ENCODE peak calls at places on chromosomes 4 and X, in eight cellular contexts. One of them, this sample, is unnamed.

GRCh38 chrX:2589186-2590020 is 88.6 kb upstream of the DHRSX start:
- DNase-seq in AG04450: no peak
- DNase-seq in endothelial cell of umbilical vein: no peak
- DNase-seq in fibroblast of lung: no peak
- DNase-seq in MM.1S: no peak
- DNase-seq in testis: no peak
- DNase-seq in colonic mucosa: no peak
- DNase-seq in naive thymus-derived CD4-positive, alpha-beta T cell: no peak
- DNase-seq in this sample: no peak

GRCh38 chrX:70089575-70090297 is 27.5 kb downstream of the OTUD6A start:
- DNase-seq in AG04450: no peak
- DNase-seq in endothelial cell of umbilical vein: peak; percentile 41
- DNase-seq in fibroblast of lung: peak; percentile 5
- DNase-seq in MM.1S: no peak
- DNase-seq in testis: no peak
- DNase-seq in colonic mucosa: no peak
- DNase-seq in naive thymus-derived CD4-positive, alpha-beta T cell: no peak
- DNase-seq in this sample: no peak

GRCh38 chr4:98166025-98166730 is 22.9 kb upstream of the STPG2 start:
- DNase-seq in AG04450: no peak
- DNase-seq in endothelial cell of umbilical vein: no peak
- DNase-seq in fibroblast of lung: no peak
- DNase-seq in MM.1S: no peak
- DNase-seq in testis: no peak
- DNase-seq in colonic mucosa: no peak
- DNase-seq in naive thymus-derived CD4-positive, alpha-beta T cell: no peak
- DNase-seq in this sample: peak; percentile 55

GRCh38 chrX:78659955-78660354 is 827 bp upstream of the RTL3 start:
- DNase-seq in AG04450: no peak
- DNase-seq in endothelial cell of umbilical vein: no peak
- DNase-seq in fibroblast of lung: no peak
- DNase-seq in MM.1S: no peak
- DNase-seq in testis: no peak
- DNase-seq in colonic mucosa: no peak
- DNase-seq in naive thymus-derived CD4-positive, alpha-beta T cell: no peak
- DNase-seq in this sample: no peak

GRCh38 chr4:121932212-121932974 is 19.5 kb downstream of the TRPC3 start:
- DNase-seq in AG04450: no peak
- DNase-seq in endothelial cell of umbilical vein: no peak
- DNase-seq in fibroblast of lung: no peak
- DNase-seq in MM.1S: no peak
- DNase-seq in testis: no peak
- DNase-seq in colonic mucosa: no peak
- DNase-seq in naive thymus-derived CD4-positive, alpha-beta T cell: no peak
- DNase-seq in this sample: no peak

GRCh38 chr4:126647756-126648396 is 984.9 kb upstream of the INTU start:
- DNase-seq in AG04450: no peak
- DNase-seq in endothelial cell of umbilical vein: no peak
- DNase-seq in fibroblast of lung: peak; percentile 17
- DNase-seq in MM.1S: no peak
- DNase-seq in testis: no peak
- DNase-seq in colonic mucosa: no peak
- DNase-seq in naive thymus-derived CD4-positive, alpha-beta T cell: no peak
- DNase-seq in this sample: no peak

GRCh38 chr4:185127021-185127925 is 15.8 kb upstream of the SLC25A4 start:
- DNase-seq in AG04450: no peak
- DNase-seq in endothelial cell of umbilical vein: peak; percentile 15
- DNase-seq in fibroblast of lung: no peak
- DNase-seq in MM.1S: no peak
- DNase-seq in testis: peak; percentile 65
- DNase-seq in colonic mucosa: no peak
- DNase-seq in naive thymus-derived CD4-positive, alpha-beta T cell: no peak
- DNase-seq in this sample: peak; percentile 29

GRCh38 chr4:147498031-147498700 is 17.3 kb downstream of the EDNRA start:
- DNase-seq in AG04450: peak; percentile 55
- DNase-seq in endothelial cell of umbilical vein: peak; percentile 35
- DNase-seq in fibroblast of lung: peak; percentile 95
- DNase-seq in MM.1S: no peak
- DNase-seq in testis: no peak
- DNase-seq in colonic mucosa: no peak
- DNase-seq in naive thymus-derived CD4-positive, alpha-beta T cell: no peak
- DNase-seq in this sample: no peak

GRCh38 chr4:138897818-138898226 is 117.8 kb upstream of the NOCT start:
- DNase-seq in AG04450: peak; percentile 26
- DNase-seq in endothelial cell of umbilical vein: no peak
- DNase-seq in fibroblast of lung: peak; percentile 31
- DNase-seq in MM.1S: peak; percentile 33
- DNase-seq in testis: no peak
- DNase-seq in colonic mucosa: no peak
- DNase-seq in naive thymus-derived CD4-positive, alpha-beta T cell: no peak
- DNase-seq in this sample: no peak

GRCh38 chr4:134544303-134544761 is 342.7 kb upstream of the PABPC4L start:
- DNase-seq in AG04450: no peak
- DNase-seq in endothelial cell of umbilical vein: peak; percentile 96
- DNase-seq in fibroblast of lung: no peak
- DNase-seq in MM.1S: no peak
- DNase-seq in testis: no peak
- DNase-seq in colonic mucosa: no peak
- DNase-seq in naive thymus-derived CD4-positive, alpha-beta T cell: no peak
- DNase-seq in this sample: no peak

GRCh38 chr4:14566518-14566917 is 435.8 kb upstream of the CPEB2 start:
- DNase-seq in AG04450: no peak
- DNase-seq in endothelial cell of umbilical vein: no peak
- DNase-seq in fibroblast of lung: peak; percentile 59
- DNase-seq in MM.1S: peak; percentile 73
- DNase-seq in testis: no peak
- DNase-seq in colonic mucosa: no peak
- DNase-seq in naive thymus-derived CD4-positive, alpha-beta T cell: no peak
- DNase-seq in this sample: no peak

GRCh38 chr4:167234388-167234881 is at the start of gene SPOCK3:
- DNase-seq in AG04450: no peak
- DNase-seq in endothelial cell of umbilical vein: peak; percentile 41
- DNase-seq in fibroblast of lung: peak; percentile 31
- DNase-seq in MM.1S: peak; percentile 26
- DNase-seq in testis: peak; percentile 56
- DNase-seq in colonic mucosa: no peak
- DNase-seq in naive thymus-derived CD4-positive, alpha-beta T cell: no peak
- DNase-seq in this sample: peak; percentile 57

DNA sequence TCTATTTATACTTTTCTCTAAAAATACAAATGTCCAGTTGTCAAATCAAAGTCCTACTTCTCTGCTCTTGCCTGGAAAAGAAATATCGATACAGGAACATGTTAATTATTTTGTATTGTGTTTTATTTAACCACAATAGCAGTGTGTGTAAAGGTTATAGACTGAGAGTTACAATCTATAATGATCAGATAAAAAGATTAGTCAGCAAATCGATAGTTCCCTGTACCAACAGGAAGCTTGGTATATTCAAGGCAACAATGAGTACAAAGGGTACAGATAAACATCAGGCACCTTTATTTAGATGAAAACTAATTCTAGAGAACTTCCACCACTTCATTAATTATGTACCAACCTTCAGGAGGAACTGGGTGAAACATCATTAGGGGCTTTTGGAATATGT is 469.5 kb downstream of the GBA3 start:
- DNase-seq in AG04450: no peak
- DNase-seq in endothelial cell of umbilical vein: no peak
- DNase-seq in fibroblast of lung: no peak
- DNase-seq in MM.1S: no peak
- DNase-seq in testis: no peak
- DNase-seq in colonic mucosa: no peak
- DNase-seq in naive thymus-derived CD4-positive, alpha-beta T cell: no peak
- DNase-seq in this sample: no peak
- H3K4me3 ChIP-seq in AG04450: no peak overlapping the region
- H3K4me3 ChIP-seq in endothelial cell of umbilical vein: no peak overlapping the region
- H3K4me3 ChIP-seq in fibroblast of lung: no peak overlapping the region
- H3K4me3 ChIP-seq in MM.1S: no peak overlapping the region
- H3K4me3 ChIP-seq in testis: no peak overlapping the region
- H3K4me3 ChIP-seq in colonic mucosa: no peak overlapping the region
- H3K4me3 ChIP-seq in naive thymus-derived CD4-positive, alpha-beta T cell: no peak overlapping the region
- H3K4me3 ChIP-seq in this sample: no peak overlapping the region

DNA sequence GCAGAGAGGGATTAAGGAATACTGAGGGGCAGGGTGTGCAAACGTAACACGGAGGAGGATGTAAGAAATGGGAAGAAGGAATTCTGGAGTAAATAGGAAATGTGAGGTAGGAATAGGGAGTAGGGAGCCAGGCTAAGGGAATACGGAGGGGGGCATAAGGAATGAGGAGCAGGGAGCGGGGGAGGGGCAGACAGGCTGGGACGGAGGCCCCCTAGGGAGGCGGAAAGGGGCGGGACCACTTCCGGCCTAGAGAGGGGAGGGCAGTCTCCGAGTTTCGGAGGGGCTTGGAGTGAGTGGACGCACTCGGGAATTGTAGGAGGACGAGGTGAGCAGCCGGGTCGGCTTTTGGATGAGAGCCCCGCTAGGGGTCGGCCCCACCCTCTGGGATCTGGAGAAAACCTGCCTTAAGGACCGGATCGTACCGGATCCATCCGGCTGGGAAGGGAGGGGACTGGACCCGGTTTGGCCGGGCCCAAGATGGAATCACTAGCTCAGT is 612 bp downstream of the MAGED2 start:
- DNase-seq in AG04450: peak; percentile 3
- DNase-seq in endothelial cell of umbilical vein: peak; percentile 58
- DNase-seq in fibroblast of lung: no peak
- DNase-seq in MM.1S: peak; percentile 10
- DNase-seq in testis: peak; percentile 85
- DNase-seq in colonic mucosa: peak; percentile 72
- DNase-seq in naive thymus-derived CD4-positive, alpha-beta T cell: peak; percentile 14
- DNase-seq in this sample: peak; percentile 49
- H3K27me3 ChIP-seq in AG04450: no peaks in the 10 kb centered on the region
- H3K27me3 ChIP-seq in endothelial cell of umbilical vein: peaks cover 3% of the 10 kb centered on the region
- H3K27me3 ChIP-seq in fibroblast of lung: peaks cover 3% of the 10 kb centered on the region
- H3K27me3 ChIP-seq in MM.1S: no peaks in the 10 kb centered on the region
- H3K27me3 ChIP-seq in testis: no peaks in the 10 kb centered on the region
- H3K27me3 ChIP-seq in colonic mucosa: no peaks in the 10 kb centered on the region
- H3K27me3 ChIP-seq in naive thymus-derived CD4-positive, alpha-beta T cell: no peaks in the 10 kb centered on the region
- H3K27me3 ChIP-seq in this sample: no peaks in the 10 kb centered on the region

GRCh38 chr4:29390921-29391320 is 1329.2 kb upstream of the PCDH7 start:
- DNase-seq in AG04450: no peak
- DNase-seq in endothelial cell of umbilical vein: no peak
- DNase-seq in fibroblast of lung: no peak
- DNase-seq in MM.1S: no peak
- DNase-seq in testis: no peak
- DNase-seq in colonic mucosa: no peak
- DNase-seq in naive thymus-derived CD4-positive, alpha-beta T cell: no peak
- DNase-seq in this sample: no peak
- H3K4me3 ChIP-seq in AG04450: no peak overlapping the region
- H3K4me3 ChIP-seq in endothelial cell of umbilical vein: no peak overlapping the region
- H3K4me3 ChIP-seq in fibroblast of lung: no peak overlapping the region
- H3K4me3 ChIP-seq in MM.1S: no peak overlapping the region
- H3K4me3 ChIP-seq in testis: no peak overlapping the region
- H3K4me3 ChIP-seq in colonic mucosa: no peak overlapping the region
- H3K4me3 ChIP-seq in naive thymus-derived CD4-positive, alpha-beta T cell: no peak overlapping the region
- H3K4me3 ChIP-seq in this sample: no peak overlapping the region

DNA sequence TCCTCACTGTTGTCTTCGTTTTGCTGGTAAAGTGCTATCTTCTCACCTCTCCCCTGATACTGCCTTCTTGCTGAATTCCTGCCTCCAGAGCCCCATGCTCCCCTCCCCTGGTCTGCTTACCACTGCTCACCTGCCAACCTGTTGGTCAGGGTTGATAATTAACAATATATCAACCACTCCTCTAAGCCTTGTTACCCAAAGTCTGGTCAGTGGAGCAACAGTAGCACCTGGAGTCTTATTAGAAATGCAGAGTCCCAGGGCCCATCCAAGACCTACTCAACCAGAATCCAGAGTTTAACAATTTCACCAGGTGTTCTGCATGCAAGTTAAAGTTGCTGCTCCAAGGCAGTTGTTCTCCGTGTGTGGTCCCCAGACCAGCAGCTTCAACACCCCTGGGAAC is 55.0 kb downstream of the EFNB1 start:
- DNase-seq in AG04450: no peak
- DNase-seq in endothelial cell of umbilical vein: no peak
- DNase-seq in fibroblast of lung: no peak
- DNase-seq in MM.1S: no peak
- DNase-seq in testis: no peak
- DNase-seq in colonic mucosa: no peak
- DNase-seq in naive thymus-derived CD4-positive, alpha-beta T cell: no peak
- DNase-seq in this sample: no peak
- H3K27me3 ChIP-seq in AG04450: peaks cover 22% of the 10 kb centered on the region
- H3K27me3 ChIP-seq in endothelial cell of umbilical vein: peaks cover 7% of the 10 kb centered on the region
- H3K27me3 ChIP-seq in fibroblast of lung: peaks cover 9% of the 10 kb centered on the region
- H3K27me3 ChIP-seq in MM.1S: no peaks in the 10 kb centered on the region
- H3K27me3 ChIP-seq in testis: no peaks in the 10 kb centered on the region
- H3K27me3 ChIP-seq in colonic mucosa: peaks cover 6% of the 10 kb centered on the region
- H3K27me3 ChIP-seq in naive thymus-derived CD4-positive, alpha-beta T cell: no peaks in the 10 kb centered on the region
- H3K27me3 ChIP-seq in this sample: no peaks in the 10 kb centered on the region

DNA sequence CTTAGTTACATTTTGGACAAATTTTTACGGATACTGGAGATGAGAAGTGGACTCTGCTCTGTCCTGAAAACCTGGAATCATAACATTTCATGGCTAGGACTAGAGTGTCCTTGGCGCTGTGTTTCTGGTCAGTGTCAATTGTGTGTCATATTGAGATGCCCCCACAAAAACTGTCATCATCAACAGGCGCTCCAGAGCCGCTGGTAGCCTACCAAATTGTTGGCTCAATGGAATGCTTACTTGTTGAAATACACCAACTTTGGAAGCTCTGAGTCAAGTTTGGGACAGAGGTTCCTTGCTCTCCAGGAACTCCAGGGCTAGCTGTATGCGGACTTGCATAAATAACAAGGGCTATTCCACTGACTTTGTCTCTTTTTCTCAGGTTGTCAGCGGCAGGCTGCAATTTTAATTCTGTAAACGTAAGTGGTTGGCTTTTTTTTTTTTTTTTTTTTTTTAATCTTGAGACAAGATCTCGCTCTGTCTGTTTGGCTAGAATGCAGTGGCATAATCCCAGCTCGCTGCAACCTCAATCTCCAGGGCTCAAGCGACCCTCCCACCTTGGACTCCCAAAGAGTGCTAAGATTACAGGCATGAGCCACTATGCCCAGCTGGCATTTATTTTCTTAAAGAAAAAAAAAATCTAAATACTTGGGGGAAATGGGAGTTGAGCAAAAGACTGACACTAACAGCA is 860 bp upstream of the HPGD start:
- DNase-seq in AG04450: no peak
- DNase-seq in endothelial cell of umbilical vein: no peak
- DNase-seq in fibroblast of lung: peak; percentile 21
- DNase-seq in MM.1S: no peak
- DNase-seq in testis: peak; percentile 18
- DNase-seq in colonic mucosa: peak; percentile 27
- DNase-seq in naive thymus-derived CD4-positive, alpha-beta T cell: no peak
- DNase-seq in this sample: no peak
- H3K4me3 ChIP-seq in AG04450: no peak overlapping the region
- H3K4me3 ChIP-seq in endothelial cell of umbilical vein: no peak overlapping the region
- H3K4me3 ChIP-seq in fibroblast of lung: peak overlapping the region; percentile 5
- H3K4me3 ChIP-seq in MM.1S: peak overlapping the region; percentile 76
- H3K4me3 ChIP-seq in testis: peak overlapping the region; percentile 63
- H3K4me3 ChIP-seq in colonic mucosa: peak overlapping the region; percentile 73
- H3K4me3 ChIP-seq in naive thymus-derived CD4-positive, alpha-beta T cell: peak overlapping the region; percentile 66
- H3K4me3 ChIP-seq in this sample: no peak overlapping the region

GRCh38 chrX:104567506-104567905 is 1.5 kb downstream of the IL1RAPL2 start:
- DNase-seq in AG04450: no peak
- DNase-seq in endothelial cell of umbilical vein: no peak
- DNase-seq in fibroblast of lung: no peak
- DNase-seq in MM.1S: no peak
- DNase-seq in testis: no peak
- DNase-seq in colonic mucosa: no peak
- DNase-seq in naive thymus-derived CD4-positive, alpha-beta T cell: no peak
- DNase-seq in this sample: no peak
- H3K27me3 ChIP-seq in AG04450: peaks cover 4% of the 10 kb centered on the region
- H3K27me3 ChIP-seq in endothelial cell of umbilical vein: peaks cover 29% of the 10 kb centered on the region
- H3K27me3 ChIP-seq in fibroblast of lung: peaks cover 6% of the 10 kb centered on the region
- H3K27me3 ChIP-seq in MM.1S: no peaks in the 10 kb centered on the region
- H3K27me3 ChIP-seq in testis: no peaks in the 10 kb centered on the region
- H3K27me3 ChIP-seq in colonic mucosa: peaks cover 29% of the 10 kb centered on the region
- H3K27me3 ChIP-seq in naive thymus-derived CD4-positive, alpha-beta T cell: no peaks in the 10 kb centered on the region
- H3K27me3 ChIP-seq in this sample: no peaks in the 10 kb centered on the region